ENCODE peak calls at places on chromosomes 16 and 17, in five cellular contexts. One of them, this sample, is unnamed.

GRCh38 chr16:68190745-68191510 is 45.0 kb downstream of the ESRP2 start:
- DNase-seq in mesenchymal stem cell: peak; percentile 24
- DNase-seq in H1: no peak
- DNase-seq in trophoblast cell: no peak
- DNase-seq in neuronal stem cell: no peak
- DNase-seq in this sample: no peak

GRCh38 chr17:6070280-6070894 is at the start of gene WSCD1:
- DNase-seq in trophoblast cell: peak; percentile 30
- DNase-seq in H1: peak; percentile 55
- DNase-seq in mesenchymal stem cell: peak; percentile 24
- DNase-seq in neuronal stem cell: no peak
- DNase-seq in this sample: no peak

GRCh38 chr16:27222499-27223225 is 19.3 kb downstream of the KDM8 start:
- DNase-seq in mesenchymal stem cell: peak; percentile 72
- DNase-seq in trophoblast cell: peak; percentile 85
- DNase-seq in neuronal stem cell: no peak
- DNase-seq in H1: no peak
- DNase-seq in this sample: no peak

GRCh38 chr17:37045271-37045946 is 96.7 kb downstream of the AATF start:
- DNase-seq in neuronal stem cell: peak; percentile 36
- DNase-seq in H1: peak; percentile 45
- DNase-seq in mesenchymal stem cell: no peak
- DNase-seq in trophoblast cell: no peak
- DNase-seq in this sample: no peak

GRCh38 chr16:87344931-87345631 is 27.9 kb upstream of the C16orf95 start:
- DNase-seq in trophoblast cell: no peak
- DNase-seq in neuronal stem cell: no peak
- DNase-seq in H1: no peak
- DNase-seq in mesenchymal stem cell: no peak
- DNase-seq in this sample: peak; percentile 39

GRCh38 chr17:18960803-18961511 is 9.0 kb downstream of the SLC5A10 start:
- DNase-seq in neuronal stem cell: peak; percentile 79
- DNase-seq in H1: peak; percentile 99
- DNase-seq in trophoblast cell: peak; percentile 93
- DNase-seq in mesenchymal stem cell: peak; percentile 63
- DNase-seq in this sample: peak; percentile 91

GRCh38 chr17:49748791-49749190 is 15.1 kb downstream of the FAM117A start:
- DNase-seq in mesenchymal stem cell: no peak
- DNase-seq in H1: no peak
- DNase-seq in neuronal stem cell: no peak
- DNase-seq in trophoblast cell: no peak
- DNase-seq in this sample: no peak

GRCh38 chr16:66551362-66551761 is 1.0 kb upstream of the CKLF start:
- DNase-seq in mesenchymal stem cell: peak; percentile 41
- DNase-seq in H1: no peak
- DNase-seq in neuronal stem cell: no peak
- DNase-seq in trophoblast cell: peak; percentile 56
- DNase-seq in this sample: peak; percentile 71

GRCh38 chr16:84115919-84116719 is 623 bp downstream of the MBTPS1 start:
- DNase-seq in neuronal stem cell: no peak
- DNase-seq in trophoblast cell: peak; percentile 80
- DNase-seq in H1: no peak
- DNase-seq in mesenchymal stem cell: peak; percentile 49
- DNase-seq in this sample: no peak

GRCh38 chr17:35548213-35548810 is 10.8 kb upstream of the SLFN12L start:
- DNase-seq in mesenchymal stem cell: no peak
- DNase-seq in neuronal stem cell: no peak
- DNase-seq in H1: no peak
- DNase-seq in trophoblast cell: no peak
- DNase-seq in this sample: no peak

GRCh38 chr16:80167657-80168056 is 373.1 kb upstream of the DYNLRB2 start:
- DNase-seq in H1: no peak
- DNase-seq in mesenchymal stem cell: no peak
- DNase-seq in trophoblast cell: no peak
- DNase-seq in neuronal stem cell: no peak
- DNase-seq in this sample: no peak

GRCh38 chr17:45019177-45019711 is 32.2 kb downstream of the DCAKD start:
- DNase-seq in H1: no peak
- DNase-seq in trophoblast cell: peak; percentile 67
- DNase-seq in neuronal stem cell: no peak
- DNase-seq in mesenchymal stem cell: peak; percentile 53
- DNase-seq in this sample: no peak

GRCh38 chr17:80793421-80793820 is 198.2 kb upstream of the CHMP6 start:
- DNase-seq in trophoblast cell: no peak
- DNase-seq in neuronal stem cell: no peak
- DNase-seq in mesenchymal stem cell: no peak
- DNase-seq in H1: no peak
- DNase-seq in this sample: no peak

GRCh38 chr16:73037331-73037745 is 10.6 kb downstream of the ZFHX3 start:
- DNase-seq in H1: no peak
- DNase-seq in mesenchymal stem cell: peak; percentile 56
- DNase-seq in neuronal stem cell: no peak
- DNase-seq in trophoblast cell: peak; percentile 20
- DNase-seq in this sample: no peak

GRCh38 chr17:59845595-59846390 is 47.0 kb downstream of the TUBD1 start:
- DNase-seq in mesenchymal stem cell: peak; percentile 85
- DNase-seq in neuronal stem cell: no peak
- DNase-seq in trophoblast cell: peak; percentile 90
- DNase-seq in H1: no peak
- DNase-seq in this sample: peak; percentile 57

GRCh38 chr16:24681793-24682192 is 47.7 kb upstream of the TNRC6A start:
- DNase-seq in neuronal stem cell: no peak
- DNase-seq in H1: no peak
- DNase-seq in trophoblast cell: peak; percentile 94
- DNase-seq in mesenchymal stem cell: peak; percentile 69
- DNase-seq in this sample: no peak

GRCh38 chr17:14207791-14208190 is 28.9 kb downstream of the CDRT15 start:
- DNase-seq in mesenchymal stem cell: no peak
- DNase-seq in trophoblast cell: no peak
- DNase-seq in H1: no peak
- DNase-seq in neuronal stem cell: no peak
- DNase-seq in this sample: no peak
- H2BK12ac ChIP-seq in mesenchymal stem cell: no peak overlapping the region
- H2BK12ac ChIP-seq in trophoblast cell: no peak overlapping the region
- H2BK12ac ChIP-seq in H1: no peak overlapping the region
- H2BK12ac ChIP-seq in neuronal stem cell: no peak overlapping the region
- H2BK12ac ChIP-seq in this sample: no peak overlapping the region

GRCh38 chr17:64230551-64231408 is 32.3 kb downstream of the TEX2 start:
- DNase-seq in H1: no peak
- DNase-seq in trophoblast cell: peak; percentile 98
- DNase-seq in neuronal stem cell: no peak
- DNase-seq in mesenchymal stem cell: peak; percentile 87
- DNase-seq in this sample: no peak

GRCh38 chr17:64232466-64233262 is 30.4 kb downstream of the TEX2 start:
- DNase-seq in mesenchymal stem cell: no peak
- DNase-seq in neuronal stem cell: no peak
- DNase-seq in H1: no peak
- DNase-seq in trophoblast cell: peak; percentile 84
- DNase-seq in this sample: no peak

GRCh38 chr17:64234961-64235360 is 28.1 kb downstream of the TEX2 start:
- DNase-seq in H1: no peak
- DNase-seq in mesenchymal stem cell: no peak
- DNase-seq in neuronal stem cell: no peak
- DNase-seq in trophoblast cell: no peak
- DNase-seq in this sample: no peak

GRCh38 chr17:64229815-64230550 is 33.1 kb downstream of the TEX2 start:
- DNase-seq in neuronal stem cell: no peak
- DNase-seq in trophoblast cell: no peak
- DNase-seq in mesenchymal stem cell: no peak
- DNase-seq in H1: no peak
- DNase-seq in this sample: no peak

DNA sequence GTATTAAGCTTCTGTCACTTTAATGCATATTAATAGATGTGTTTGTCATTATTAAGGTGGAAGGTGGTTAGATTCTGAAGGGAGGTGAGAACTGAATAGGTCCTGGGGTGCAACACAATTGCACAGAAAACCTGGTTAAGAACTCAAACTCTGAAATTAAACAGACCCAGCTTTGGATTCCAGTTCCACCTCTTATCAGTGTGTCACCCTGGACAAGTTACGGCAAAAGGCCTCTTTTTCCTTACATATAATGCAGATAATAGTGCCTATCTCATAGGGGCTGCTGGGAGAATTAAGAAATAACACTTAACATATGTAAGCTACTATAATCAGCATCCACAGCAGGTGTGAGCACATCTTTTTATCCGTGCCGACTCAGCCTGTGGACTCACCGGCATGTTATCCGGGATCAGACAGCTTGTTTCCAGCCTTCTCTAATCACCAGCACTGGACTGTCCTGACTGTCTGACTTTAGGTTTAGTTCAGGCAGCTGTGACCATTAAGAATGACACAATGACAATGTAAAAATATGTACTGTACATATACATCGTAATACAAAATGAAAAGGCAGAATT is 31.4 kb downstream of the TEX2 start:
- DNase-seq in H1: no peak
- DNase-seq in mesenchymal stem cell: no peak
- DNase-seq in neuronal stem cell: no peak
- DNase-seq in trophoblast cell: peak; percentile 98
- DNase-seq in this sample: no peak
- H2BK120ac ChIP-seq in H1: no peak overlapping the region
- H2BK120ac ChIP-seq in mesenchymal stem cell: no peak overlapping the region
- H2BK120ac ChIP-seq in neuronal stem cell: no peak overlapping the region
- H2BK120ac ChIP-seq in trophoblast cell: peak overlapping the region; percentile 62
- H2BK120ac ChIP-seq in this sample: no peak overlapping the region

GRCh38 chr17:66507982-66508760 is 205.8 kb downstream of the PRKCA start:
- DNase-seq in mesenchymal stem cell: no peak
- DNase-seq in trophoblast cell: no peak
- DNase-seq in neuronal stem cell: no peak
- DNase-seq in H1: no peak
- DNase-seq in this sample: no peak

GRCh38 chr17:66506641-66507040 is 204.2 kb downstream of the PRKCA start:
- DNase-seq in trophoblast cell: no peak
- DNase-seq in neuronal stem cell: no peak
- DNase-seq in mesenchymal stem cell: peak; percentile 81
- DNase-seq in H1: no peak
- DNase-seq in this sample: no peak

GRCh38 chr17:66509913-66510312 is 207.5 kb downstream of the PRKCA start:
- DNase-seq in neuronal stem cell: no peak
- DNase-seq in trophoblast cell: no peak
- DNase-seq in mesenchymal stem cell: no peak
- DNase-seq in H1: no peak
- DNase-seq in this sample: no peak

GRCh38 chr17:66508896-66509843 is 206.8 kb downstream of the PRKCA start:
- DNase-seq in mesenchymal stem cell: peak; percentile 88
- DNase-seq in neuronal stem cell: no peak
- DNase-seq in trophoblast cell: peak; percentile 9
- DNase-seq in H1: no peak
- DNase-seq in this sample: no peak

DNA sequence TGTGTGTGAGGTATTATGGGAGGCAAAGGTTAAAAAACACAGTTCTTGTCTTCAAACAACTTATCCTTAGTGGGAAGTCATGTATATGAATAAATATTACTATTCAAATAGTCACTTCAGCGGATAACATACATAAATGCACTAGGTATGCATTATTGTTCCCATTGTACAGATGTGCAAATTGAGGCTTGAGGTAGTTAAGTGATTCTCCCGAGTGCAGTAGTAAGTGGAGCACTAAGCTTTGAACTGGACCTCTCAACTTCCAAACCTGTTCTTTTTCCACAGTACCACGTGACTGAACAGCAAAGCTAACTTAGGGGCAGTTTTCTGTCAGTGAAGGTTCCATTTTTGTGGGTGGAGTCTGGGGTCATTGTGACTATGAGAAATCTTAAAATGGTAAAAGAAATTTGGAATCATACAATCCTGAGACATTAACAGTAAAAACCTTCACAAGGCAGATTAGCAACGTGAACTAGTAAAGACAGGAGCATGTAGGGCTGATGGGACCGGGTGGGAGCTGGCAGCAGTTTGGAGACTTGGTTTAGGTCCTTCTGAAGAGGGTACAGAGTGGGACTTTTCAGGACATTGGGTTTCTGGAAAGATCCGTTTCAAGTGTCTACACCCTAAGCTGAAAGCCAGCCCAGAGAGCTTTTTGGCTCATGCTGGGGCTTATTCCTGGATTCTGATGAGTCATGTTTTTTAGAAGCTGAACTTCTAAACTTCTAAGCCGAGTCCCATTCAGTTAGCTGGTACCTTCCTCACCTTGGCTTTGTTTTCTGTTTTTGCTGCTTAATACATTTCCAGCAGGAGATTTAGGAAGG is 204.9 kb downstream of the PRKCA start:
- DNase-seq in trophoblast cell: no peak
- DNase-seq in H1: no peak
- DNase-seq in neuronal stem cell: no peak
- DNase-seq in mesenchymal stem cell: peak; percentile 72
- DNase-seq in this sample: no peak
- H4K8ac ChIP-seq in trophoblast cell: no peak overlapping the region
- H4K8ac ChIP-seq in H1: no peak overlapping the region
- H4K8ac ChIP-seq in neuronal stem cell: no peak overlapping the region
- H4K8ac ChIP-seq in mesenchymal stem cell: peak overlapping the region; percentile 70
- H4K8ac ChIP-seq in this sample: no peak overlapping the region

GRCh38 chr17:38710985-38711384 is 5.9 kb downstream of the MLLT6 start:
- DNase-seq in neuronal stem cell: no peak
- DNase-seq in mesenchymal stem cell: no peak
- DNase-seq in H1: no peak
- DNase-seq in trophoblast cell: no peak
- DNase-seq in this sample: peak; percentile 30
- H2BK12ac ChIP-seq in neuronal stem cell: no peak overlapping the region
- H2BK12ac ChIP-seq in mesenchymal stem cell: no peak overlapping the region
- H2BK12ac ChIP-seq in H1: no peak overlapping the region
- H2BK12ac ChIP-seq in trophoblast cell: no peak overlapping the region
- H2BK12ac ChIP-seq in this sample: no peak overlapping the region

DNA sequence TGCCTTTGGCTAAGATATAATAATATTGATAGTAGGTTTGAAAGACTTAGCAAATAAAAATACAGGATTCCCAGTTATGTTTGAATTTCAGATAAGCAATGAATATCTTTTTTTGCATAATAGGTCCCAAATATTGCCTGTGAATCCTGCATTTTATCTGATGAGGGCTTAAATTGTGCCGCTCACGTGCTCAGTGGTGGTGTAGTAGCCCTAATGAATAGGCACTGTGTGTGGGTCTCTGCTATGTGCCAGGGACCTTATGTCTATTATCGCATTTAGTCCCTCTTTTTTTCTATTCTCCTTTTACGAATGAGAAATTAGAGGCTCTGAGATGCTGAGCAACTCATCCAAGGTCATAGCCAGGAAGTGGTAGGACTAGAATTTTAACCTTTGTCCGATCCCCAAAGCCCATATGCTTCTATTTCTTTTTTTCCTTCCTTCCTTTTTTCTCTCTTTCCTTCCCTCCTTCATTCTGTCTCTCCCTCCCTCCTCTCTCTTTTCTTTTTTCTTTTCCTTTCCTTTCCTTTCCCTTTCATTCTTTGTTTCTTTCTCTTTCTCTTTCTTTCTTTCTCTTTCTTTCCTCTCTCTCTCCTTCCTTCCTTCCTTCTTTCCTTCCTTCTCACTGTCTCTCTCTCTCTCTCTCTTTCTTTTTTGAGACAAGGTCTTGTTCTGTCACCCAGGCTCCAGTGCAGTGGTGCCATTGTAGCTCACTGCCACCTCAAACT is 47.2 kb downstream of the RGS9 start:
- DNase-seq in mesenchymal stem cell: no peak
- DNase-seq in neuronal stem cell: no peak
- DNase-seq in H1: no peak
- DNase-seq in trophoblast cell: no peak
- DNase-seq in this sample: no peak
- H2BK120ac ChIP-seq in mesenchymal stem cell: no peak overlapping the region
- H2BK120ac ChIP-seq in neuronal stem cell: no peak overlapping the region
- H2BK120ac ChIP-seq in H1: peak overlapping the region; percentile 82
- H2BK120ac ChIP-seq in trophoblast cell: peak overlapping the region; percentile 45
- H2BK120ac ChIP-seq in this sample: peak overlapping the region; percentile 65

GRCh38 chr16:30447512-30448226 is 2.0 kb upstream of the SEPHS2 start:
- DNase-seq in H1: no peak
- DNase-seq in trophoblast cell: no peak
- DNase-seq in mesenchymal stem cell: no peak
- DNase-seq in neuronal stem cell: no peak
- DNase-seq in this sample: no peak
- H4K8ac ChIP-seq in H1: no peak overlapping the region
- H4K8ac ChIP-seq in trophoblast cell: no peak overlapping the region
- H4K8ac ChIP-seq in mesenchymal stem cell: no peak overlapping the region
- H4K8ac ChIP-seq in neuronal stem cell: no peak overlapping the region
- H4K8ac ChIP-seq in this sample: no peak overlapping the region

This sample was measured in H9.